ENCODE peak calls at places on chromosomes 11 and 22, in six cellular contexts. M, O, G, C, F and E are unnamed samples.

GRCh38 chr22:38353142-38353629 is 36.0 kb upstream of the CSNK1E start:
- DNase-seq in M (peak), F (peak), G (no peak), O (peak), C (peak), E (peak)

GRCh38 chr22:17777005-17777716 is 2.9 kb upstream of the BID start:
- DNase-seq in F (peak), O (no peak), G (peak), C (no peak), M (peak), E (no peak)

GRCh38 chr11:72736452-72737069 is 15.6 kb downstream of the ARAP1 start:
- DNase-seq in M (peak), C (peak), O (no peak), G (no peak), F (peak), E (no peak)

GRCh38 chr11:58494096-58494495 is 13.8 kb downstream of the OR5B21 start:
- DNase-seq in O (no peak), F (no peak), G (no peak), C (no peak), M (no peak), E (no peak)

GRCh38 chr22:30572840-30573593 is 1.4 kb downstream of the GAL3ST1 start:
- DNase-seq in F (no peak), C (peak), O (no peak), G (no peak), M (no peak), E (no peak)

GRCh38 chr11:96328395-96329010 is 14.5 kb downstream of the MAML2 start:
- DNase-seq in O (no peak), F (no peak), C (no peak), M (no peak), G (no peak), E (no peak)

GRCh38 chr11:122453586-122453985 is 201.9 kb upstream of the UBASH3B start:
- DNase-seq in G (no peak), M (no peak), O (no peak), F (no peak), C (no peak), E (no peak)

GRCh38 chr11:73143126-73143838 is 1.2 kb upstream of the FCHSD2 start:
- DNase-seq in F (peak), M (peak), O (no peak), C (no peak), G (no peak), E (no peak)

GRCh38 chr22:22156716-22157499 is 87.7 kb upstream of the VPREB1 start:
- DNase-seq in C (peak), M (peak), F (peak), O (peak), G (peak), E (peak)

GRCh38 chr11:119085523-119085878 is 820 bp downstream of the HMBS start:
- DNase-seq in G (no peak), F (no peak), O (no peak), C (no peak), M (no peak), E (no peak)

GRCh38 chr22:38034278-38034882 is 22.8 kb upstream of the PICK1 start:
- DNase-seq in G (peak), M (peak), F (peak), O (peak), C (peak), E (peak)

GRCh38 chr22:41919357-41920224 is 4.7 kb upstream of the SHISA8 start:
- DNase-seq in M (peak), G (peak), O (peak), F (no peak), C (no peak), E (peak)

GRCh38 chr11:34012734-34013133 is 38.8 kb upstream of the CAPRIN1 start:
- DNase-seq in O (no peak), F (no peak), G (no peak), C (no peak), M (no peak), E (no peak)

GRCh38 chr22:37051629-37052385 is at the start of gene KCTD17:
- DNase-seq in O (peak), M (peak), C (peak), G (no peak), F (peak), E (no peak)

GRCh38 chr11:72812968-72813739 is 1.1 kb upstream of the ATG16L2 start:
- DNase-seq in C (peak), M (peak), G (no peak), F (peak), O (peak), E (no peak)

GRCh38 chr22:36457688-36458450 is 23.6 kb downstream of the TXN2 start:
- DNase-seq in O (no peak), M (peak), C (no peak), G (no peak), F (no peak), E (no peak)

GRCh38 chr11:44176541-44177213 is 81.2 kb downstream of the EXT2 start:
- DNase-seq in M (no peak), O (no peak), G (no peak), C (no peak), F (no peak), E (no peak)

GRCh38 chr11:12625438-12626071 is 48.7 kb upstream of the TEAD1 start:
- DNase-seq in C (peak), G (no peak), F (no peak), M (peak), O (no peak), E (no peak)

GRCh38 chr22:24230911-24231656 is 13.8 kb downstream of the GGT5 start:
- DNase-seq in M (peak), C (no peak), F (peak), O (peak), G (no peak), E (peak)

GRCh38 chr22:38694945-38695344 is 5.8 kb downstream of the JOSD1 start:
- DNase-seq in M (no peak), F (peak), G (no peak), O (no peak), C (peak), E (no peak)

GRCh38 chr22:40728731-40729189 is 49.5 kb downstream of the MCHR1 start:
- DNase-seq in F (no peak), C (no peak), G (no peak), O (no peak), M (no peak), E (no peak)

GRCh38 chr11:26473216-26474194 is 98.6 kb downstream of the MUC15 start:
- DNase-seq in G (no peak), M (no peak), C (no peak), F (no peak), O (no peak), E (no peak)

GRCh38 chr11:134574947-134575346 is 162.9 kb upstream of the B3GAT1 start:
- DNase-seq in F (no peak), C (no peak), M (no peak), G (no peak), O (no peak), E (no peak)

GRCh38 chr11:63609536-63609935 is 4.7 kb downstream of the PLAAT3 start:
- DNase-seq in M (no peak), O (no peak), C (no peak), G (no peak), F (no peak), E (no peak)

GRCh38 chr11:57249384-57250319 is 12.6 kb upstream of the APLNR start:
- DNase-seq in M (peak), C (peak), O (peak), G (no peak), F (peak), E (no peak)

GRCh38 chr22:43955883-43956286 is 643 bp downstream of the SAMM50 start:
- DNase-seq in C (no peak), G (no peak), F (no peak), M (peak), O (no peak), E (no peak)

GRCh38 chr11:45939836-45940235 is 17.4 kb downstream of the LARGE2 start:
- DNase-seq in C (no peak), F (no peak), G (no peak), M (no peak), O (no peak), E (no peak)

GRCh38 chr22:29692327-29692640 is 27.5 kb upstream of the CABP7 start:
- DNase-seq in M (no peak), G (no peak), C (no peak), O (no peak), F (no peak), E (no peak)

GRCh38 chr22:50269573-50270301 is 443 bp downstream of the MAPK11 start:
- DNase-seq in F (peak), G (no peak), C (no peak), M (peak), O (peak), E (no peak)

GRCh38 chr22:38025514-38025913 is 31.7 kb upstream of the PICK1 start:
- DNase-seq in M (no peak), G (no peak), O (no peak), C (no peak), F (no peak), E (no peak)

GRCh38 chr11:69249641-69250502 is 44.1 kb upstream of the MYEOV start:
- DNase-seq in O (peak), G (no peak), M (no peak), F (no peak), C (no peak), E (peak)
- TF ChIP-seq MAX in O (no peak), G (no peak), M (no peak), F (no peak), C (no peak), E (peak)

DNA sequence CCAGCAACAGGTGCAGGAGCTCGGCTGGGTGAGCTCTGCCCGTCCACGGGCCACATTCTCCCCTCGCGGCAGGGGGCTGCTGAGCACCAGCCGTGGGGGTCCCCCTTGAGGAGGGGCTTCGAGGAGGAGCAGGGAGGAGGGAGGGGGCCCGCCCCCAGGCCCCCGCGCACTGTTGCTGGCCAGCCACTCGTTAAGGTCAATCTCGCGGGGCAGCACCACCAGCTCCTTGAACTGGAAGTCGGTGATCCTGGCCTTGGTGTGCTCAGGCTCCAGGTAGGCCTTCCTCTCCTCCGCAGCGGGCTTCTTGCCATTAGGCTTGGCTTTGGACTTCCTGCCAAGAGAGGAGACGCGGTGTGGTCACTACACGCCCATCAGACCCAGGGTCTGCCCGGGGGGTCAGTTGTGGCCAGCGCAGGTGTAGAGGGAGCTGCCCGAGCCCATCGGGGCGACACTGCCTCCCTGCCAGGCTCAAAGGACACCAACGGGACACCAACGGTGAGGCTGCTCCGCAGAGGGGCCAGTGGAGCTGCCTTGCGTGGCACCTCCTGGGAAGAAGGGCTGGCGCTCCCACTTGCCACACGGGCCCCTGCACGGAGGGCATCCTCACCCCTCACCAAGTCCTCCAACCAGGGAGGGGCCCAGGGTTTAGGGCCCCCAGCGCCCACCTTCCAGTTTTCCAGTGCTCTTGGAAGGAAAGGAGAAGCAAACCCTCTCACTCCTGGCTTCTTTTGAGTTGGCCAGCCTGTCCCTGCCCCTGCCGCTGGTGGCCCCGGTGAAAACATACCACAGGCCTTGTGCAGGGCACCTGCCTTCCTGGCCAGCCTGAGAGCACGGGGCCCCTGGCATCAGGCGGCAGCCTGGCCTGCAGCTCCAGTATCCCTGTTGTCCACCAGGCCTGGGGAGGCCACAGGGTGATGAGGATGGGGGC is 5.8 kb downstream of the MOB2 start:
- DNase-seq in G (no peak), C (no peak), M (no peak), O (no peak), F (no peak), E (no peak)
- TF ChIP-seq MAX in G (no peak), C (no peak), M (no peak), O (no peak), F (no peak), E (no peak)

GRCh38 chr11:61754534-61755482 is 2.4 kb downstream of the MYRF start:
- DNase-seq in O (no peak), C (no peak), G (no peak), M (no peak), F (no peak), E (no peak)
- TF ChIP-seq MAX in O (no peak), C (no peak), G (no peak), M (no peak), F (no peak), E (no peak)

GRCh38 chr11:93988912-93989311 is 32.2 kb upstream of the HEPHL1 start:
- DNase-seq in M (no peak), F (no peak), C (no peak), G (no peak), O (no peak), E (no peak)

GRCh38 chr11:93983542-93984204 is 37.5 kb upstream of the HEPHL1 start:
- DNase-seq in C (no peak), O (no peak), F (no peak), G (no peak), M (no peak), E (no peak)

GRCh38 chr11:93986716-93987115 is 34.4 kb upstream of the HEPHL1 start:
- DNase-seq in C (peak), M (no peak), F (no peak), O (no peak), G (no peak), E (no peak)

GRCh38 chr11:93988455-93988854 is 32.7 kb upstream of the HEPHL1 start:
- DNase-seq in O (no peak), F (no peak), M (no peak), C (no peak), G (no peak), E (no peak)

GRCh38 chr11:93984205-93984586 is 37.0 kb upstream of the HEPHL1 start:
- DNase-seq in O (no peak), C (no peak), G (no peak), M (no peak), F (no peak), E (no peak)
- TF ChIP-seq MAX in O (no peak), C (no peak), G (no peak), M (no peak), F (no peak), E (no peak)

GRCh38 chr11:3169235-3169951 is 4.3 kb upstream of the OSBPL5 start:
- DNase-seq in O (peak), F (peak), M (peak), C (peak), G (no peak), E (no peak)

GRCh38 chr11:3166268-3167142 is 1.4 kb upstream of the OSBPL5 start:
- DNase-seq in F (no peak), M (no peak), C (no peak), O (peak), G (no peak), E (no peak)

GRCh38 chr11:3165152-3165705 is at the start of gene OSBPL5:
- DNase-seq in C (peak), G (no peak), M (peak), F (peak), O (peak), E (no peak)

GRCh38 chr11:3165916-3166267 is 782 bp upstream of the OSBPL5 start:
- DNase-seq in M (no peak), O (peak), F (no peak), G (no peak), C (no peak), E (no peak)

DNA sequence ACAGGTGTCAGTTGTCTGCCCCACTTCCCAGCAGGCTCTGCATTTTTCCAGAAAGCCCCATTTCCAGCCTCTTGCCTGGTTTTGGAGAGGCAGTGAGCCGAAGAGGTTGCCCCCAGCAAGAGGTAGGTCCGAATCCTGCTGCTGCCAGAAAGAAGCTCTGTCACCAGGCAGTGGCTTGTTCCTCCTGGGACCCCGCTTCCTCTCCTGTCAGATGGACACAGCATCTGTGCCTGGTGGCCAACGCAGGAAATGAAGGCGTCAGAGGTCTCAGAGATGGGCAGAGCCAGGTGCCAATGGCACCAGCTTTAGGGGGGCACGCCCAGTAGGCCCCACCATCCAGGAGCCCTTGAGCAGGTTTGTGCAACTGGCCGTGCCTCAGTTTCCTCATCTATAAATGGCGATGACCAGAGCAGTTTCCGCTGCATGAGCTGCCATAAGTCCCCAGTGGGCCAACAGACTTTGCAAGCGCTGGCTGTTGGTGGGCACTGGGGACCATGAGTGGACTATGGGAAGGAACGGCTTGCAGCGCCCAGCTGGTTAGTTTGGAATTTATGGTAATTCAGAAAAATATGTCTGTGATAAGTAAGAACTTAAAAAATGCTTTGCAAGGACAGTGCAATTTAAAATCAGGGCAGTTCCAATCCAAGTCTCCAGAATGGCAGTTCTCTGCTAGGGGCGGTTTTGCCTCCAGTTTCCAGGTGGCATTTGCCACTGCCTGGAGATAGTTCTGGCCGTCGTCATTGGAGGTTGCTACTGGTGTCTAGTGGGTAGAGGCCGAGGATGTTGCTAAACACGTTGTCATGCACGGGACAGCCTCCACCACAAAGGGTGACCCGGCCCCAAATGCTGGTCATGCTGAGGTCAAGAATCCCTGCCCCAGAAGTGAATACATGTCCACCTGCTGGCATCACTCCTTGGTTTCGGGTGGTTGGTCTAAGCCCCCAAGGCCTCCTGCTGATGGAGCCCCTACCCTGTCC is 2.3 kb upstream of the OSBPL5 start:
- DNase-seq in G (no peak), C (no peak), O (no peak), F (no peak), M (peak), E (no peak)
- TF ChIP-seq MAX in G (no peak), C (no peak), O (no peak), F (no peak), M (no peak), E (no peak)

DNA sequence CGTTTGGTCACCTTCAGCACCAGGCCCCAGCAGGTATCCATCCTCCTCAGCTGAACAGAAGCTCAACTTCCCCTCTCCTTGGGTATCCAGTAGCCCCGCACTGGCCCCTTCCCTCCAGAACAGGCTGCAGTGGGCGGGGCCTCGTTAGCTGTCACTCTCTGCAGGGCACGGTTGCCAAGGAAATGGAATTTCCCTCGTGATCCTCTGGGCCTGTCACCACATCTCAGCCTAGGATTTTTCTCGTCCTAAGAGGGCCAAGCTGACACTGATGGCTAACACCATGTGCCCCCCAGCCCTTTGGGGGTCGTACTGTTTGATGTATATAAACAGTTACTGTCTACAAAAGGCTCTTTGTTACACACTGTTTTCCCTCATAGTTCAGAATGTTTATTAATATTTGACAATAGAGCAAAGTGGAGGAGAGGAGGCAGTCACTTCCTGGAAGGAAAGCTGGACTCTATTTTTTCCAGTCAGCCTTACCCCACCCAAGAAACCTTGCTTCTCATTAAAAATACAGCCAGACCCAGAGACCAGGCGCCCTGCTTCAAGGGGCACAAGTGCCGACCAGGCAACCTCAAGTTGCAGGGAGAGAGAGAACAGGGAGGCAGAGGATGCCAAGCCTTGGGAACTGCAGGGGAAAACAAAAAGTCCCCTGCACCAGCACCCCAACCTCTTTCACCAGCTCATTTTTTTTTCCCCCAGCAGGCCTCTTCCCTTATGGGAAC is 44.5 kb downstream of the FEZ1 start:
- DNase-seq in F (peak), G (no peak), C (no peak), O (peak), M (peak), E (no peak)
- TF ChIP-seq MAX in F (no peak), G (no peak), C (no peak), O (no peak), M (no peak), E (no peak)

GRCh38 chr11:2808850-2809847 is 76.4 kb downstream of the CDKN1C start:
- DNase-seq in F (no peak), M (peak), O (peak), C (no peak), G (no peak), E (no peak)
- TF ChIP-seq MAX in F (no peak), M (peak), O (no peak), C (no peak), G (no peak), E (no peak)

GRCh38 chr11:61141601-61142028 is 19.6 kb downstream of the VPS37C start:
- DNase-seq in F (no peak), M (no peak), C (no peak), G (no peak), O (no peak), E (no peak)
- TF ChIP-seq MAX in F (no peak), M (no peak), C (no peak), G (no peak), O (no peak), E (no peak)